ENCODE peak calls at places on chromosomes 12 and 14, in eight cellular contexts. Y, W, S, P, H, L, J and V are unnamed samples. For H3K4me1, the result is how much of the 10 kb centered on the place peaks cover.

GRCh38 chr12:102876883-102877282 is 40.2 kb downstream of the PAH start:
- DNase-seq in Y (no peak), W (no peak), S (no peak), P (no peak), H (no peak), L (no peak), J (no peak), V (no peak)

GRCh38 chr12:26281320-26281719 is 85.9 kb downstream of the SSPN start:
- DNase-seq in Y (no peak), W (no peak), S (peak), P (no peak), H (no peak), L (peak), J (no peak), V (no peak)

GRCh38 chr12:60684988-60685655 is 1089.3 kb downstream of the SLC16A7 start:
- DNase-seq in Y (no peak), W (no peak), S (no peak), P (no peak), H (no peak), L (no peak), J (no peak), V (no peak)

GRCh38 chr12:9372202-9372601 is 164.0 kb upstream of the PZP start:
- DNase-seq in Y (no peak), W (no peak), S (no peak), P (no peak), H (no peak), L (peak), J (no peak), V (no peak)

GRCh38 chr12:8742501-8742900 is 44.7 kb downstream of the RIMKLB start:
- DNase-seq in Y (no peak), W (no peak), S (no peak), P (no peak), H (no peak), L (peak), J (no peak), V (no peak)

GRCh38 chr12:83114042-83114441 is 427.3 kb downstream of the TMTC2 start:
- DNase-seq in Y (no peak), W (no peak), S (no peak), P (no peak), H (no peak), L (no peak), J (no peak), V (no peak)

GRCh38 chr14:59698793-59699192 is 122.2 kb upstream of the CCDC175 start:
- DNase-seq in Y (no peak), W (no peak), S (no peak), P (no peak), H (no peak), L (peak), J (no peak), V (no peak)

GRCh38 chr12:24360461-24360860 is 411.0 kb upstream of the SOX5 start:
- DNase-seq in Y (no peak), W (no peak), S (no peak), P (no peak), H (no peak), L (no peak), J (no peak), V (no peak)

GRCh38 chr12:81705586-81705985 is 53.6 kb downstream of the PPFIA2 start:
- DNase-seq in Y (no peak), W (no peak), S (no peak), P (no peak), H (no peak), L (no peak), J (no peak), V (no peak)

GRCh38 chr14:93280743-93281142 is 52.1 kb downstream of the BTBD7 start:
- DNase-seq in Y (no peak), W (no peak), S (no peak), P (no peak), H (no peak), L (no peak), J (no peak), V (no peak)

GRCh38 chr14:88321692-88322504 is 1.2 kb downstream of the KCNK10 start:
- DNase-seq in Y (no peak), W (no peak), S (no peak), P (no peak), H (peak), L (no peak), J (no peak), V (no peak)

GRCh38 chr14:31080489-31080888 is 54.3 kb upstream of the STRN3 start:
- DNase-seq in Y (no peak), W (no peak), S (no peak), P (no peak), H (no peak), L (no peak), J (no peak), V (no peak)

GRCh38 chr12:45183263-45183662 is 32.6 kb upstream of the ANO6 start:
- DNase-seq in Y (no peak), W (no peak), S (no peak), P (no peak), H (no peak), L (peak), J (no peak), V (peak)

GRCh38 chr14:52553002-52553670 is 500 bp downstream of the GPR137C start:
- DNase-seq in Y (no peak), W (no peak), S (peak), P (peak), H (peak), L (peak), J (peak), V (no peak)

GRCh38 chr14:51533877-51534553 is 117.7 kb upstream of the FRMD6 start:
- DNase-seq in Y (no peak), W (no peak), S (no peak), P (no peak), H (no peak), L (no peak), J (no peak), V (no peak)
- H3K27ac ChIP-seq in Y (no peak), W (no peak), S (no peak), P (no peak), H (no peak), L (no peak), J (no peak), V (no peak)

GRCh38 chr12:6834873-6835272 is 5.9 kb upstream of the GNB3 start:
- DNase-seq in Y (no peak), W (no peak), S (no peak), P (no peak), H (no peak), L (no peak), J (no peak), V (no peak)

GRCh38 chr12:6832125-6832524 is 3.9 kb downstream of the P3H3 start:
- DNase-seq in Y (no peak), W (no peak), S (no peak), P (no peak), H (no peak), L (no peak), J (no peak), V (no peak)

GRCh38 chr12:6831450-6831995 is 3.3 kb downstream of the P3H3 start:
- DNase-seq in Y (no peak), W (no peak), S (no peak), P (no peak), H (no peak), L (no peak), J (no peak), V (no peak)

GRCh38 chr12:6834254-6834653 is 6.0 kb downstream of the P3H3 start:
- DNase-seq in Y (no peak), W (no peak), S (no peak), P (no peak), H (no peak), L (no peak), J (no peak), V (no peak)

GRCh38 chr12:6833189-6833890 is 5.1 kb downstream of the P3H3 start:
- DNase-seq in Y (no peak), W (no peak), S (no peak), P (no peak), H (no peak), L (no peak), J (no peak), V (no peak)
- H3K4me3 ChIP-seq in Y (no peak), W (no peak), S (no peak), P (no peak), H (no peak), L (no peak), J (no peak), V (no peak)

GRCh38 chr12:56836317-56836716 is 73.2 kb downstream of the HSD17B6 start:
- DNase-seq in Y (no peak), W (no peak), S (no peak), P (peak), H (no peak), L (peak), J (no peak), V (no peak)

GRCh38 chr12:56831936-56832335 is 68.8 kb downstream of the HSD17B6 start:
- DNase-seq in Y (no peak), W (no peak), S (no peak), P (no peak), H (no peak), L (no peak), J (no peak), V (no peak)

GRCh38 chr12:56836800-56837663 is 73.9 kb downstream of the HSD17B6 start:
- DNase-seq in Y (no peak), W (no peak), S (no peak), P (no peak), H (no peak), L (peak), J (no peak), V (no peak)

GRCh38 chr12:56834886-56835285 is 71.8 kb downstream of the HSD17B6 start:
- DNase-seq in Y (no peak), W (no peak), S (no peak), P (no peak), H (no peak), L (no peak), J (no peak), V (no peak)

DNA sequence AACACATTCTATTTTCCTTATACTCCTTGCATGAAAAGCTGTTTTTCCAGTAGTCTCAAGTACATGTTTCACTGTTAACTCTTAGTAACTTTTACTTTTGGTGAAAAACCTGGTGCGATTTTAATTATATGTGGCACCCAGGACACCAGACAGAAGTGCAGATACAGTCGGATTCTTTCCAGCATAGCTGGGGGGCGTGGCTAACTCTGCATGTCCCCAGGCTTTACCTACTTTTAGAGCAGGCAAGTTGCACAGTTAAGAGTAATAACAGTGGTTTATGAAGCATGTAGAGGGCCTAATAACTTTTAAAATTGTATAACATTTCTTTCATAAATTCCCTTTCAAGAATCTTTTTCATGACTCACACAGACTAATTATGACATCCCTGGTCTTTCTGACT is 70.7 kb downstream of the HSD17B6 start:
- DNase-seq in Y (no peak), W (no peak), S (no peak), P (no peak), H (no peak), L (no peak), J (no peak), V (no peak)
- H3K4me1 ChIP-seq in Y (under half), W (under half), S (under half), P (under half), H (under half), L (under half), J (under half), V (under half)

DNA sequence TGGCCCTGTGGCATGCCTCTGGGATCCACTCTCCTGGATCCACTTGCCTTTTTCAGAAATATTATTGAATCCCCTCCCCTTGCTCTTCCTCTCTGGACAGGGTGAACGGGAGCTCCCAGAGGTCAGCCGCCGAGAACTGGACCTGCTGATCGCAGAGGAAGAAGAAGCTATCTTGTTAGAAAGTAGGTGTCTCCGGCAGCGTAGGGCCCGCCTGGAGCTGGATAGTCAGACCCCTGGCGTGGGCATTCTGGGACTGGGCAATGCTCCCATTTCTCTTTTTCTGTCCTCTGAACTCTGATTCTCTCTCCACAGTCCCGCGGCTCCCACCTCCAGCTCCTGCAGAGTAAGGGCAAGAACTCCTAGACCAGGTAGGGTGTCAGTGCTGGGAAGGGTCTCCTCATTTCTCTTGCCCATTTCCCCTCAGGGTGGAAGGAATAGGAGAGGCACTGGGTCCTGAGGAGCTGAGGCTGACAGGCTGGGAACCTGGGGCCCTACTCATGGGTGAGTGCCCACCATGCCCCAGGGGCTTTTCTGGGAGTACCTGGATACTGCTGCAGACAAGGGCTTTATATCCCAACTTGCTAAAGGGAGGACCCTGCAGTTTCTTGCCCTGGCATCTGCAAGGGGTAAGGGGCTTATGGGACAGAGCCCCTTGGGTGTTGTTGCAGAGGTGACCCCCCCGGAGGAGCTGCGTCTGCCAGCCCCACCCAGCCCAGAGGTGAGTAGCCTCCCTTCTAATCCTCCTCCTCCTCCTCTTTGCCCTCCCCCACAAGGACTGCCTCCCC is 5.4 kb downstream of the REC8 start:
- DNase-seq in Y (peak), W (no peak), S (no peak), P (no peak), H (no peak), L (no peak), J (no peak), V (no peak)
- H3K27ac ChIP-seq in Y (no peak), W (no peak), S (no peak), P (no peak), H (no peak), L (no peak), J (no peak), V (no peak)

DNA sequence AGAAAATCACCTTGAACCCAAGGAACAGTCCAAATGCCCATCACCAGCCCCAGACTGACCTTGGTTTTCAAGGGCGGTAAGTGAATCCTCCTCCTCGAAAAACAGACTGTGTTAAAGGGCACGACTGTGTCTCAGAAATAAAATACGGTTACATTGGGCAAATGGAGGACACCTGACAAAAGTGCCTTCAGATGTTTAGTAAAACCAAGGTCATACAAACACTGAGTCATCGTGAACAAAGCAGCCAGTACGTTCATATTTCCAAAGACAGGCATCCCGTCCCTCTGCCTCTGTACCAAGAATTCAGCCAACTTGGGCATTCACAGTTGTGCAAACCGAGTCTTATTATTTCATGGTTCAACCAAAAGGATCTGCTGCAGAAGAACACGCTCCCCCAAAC is 25.9 kb downstream of the FOXN3 start:
- DNase-seq in Y (no peak), W (no peak), S (peak), P (peak), H (no peak), L (no peak), J (no peak), V (no peak)
- H3K4me3 ChIP-seq in Y (no peak), W (no peak), S (no peak), P (no peak), H (no peak), L (no peak), J (no peak), V (no peak)